ENCODE peak calls at places on chromosomes 5 and 9, in five cellular contexts. One of them, this sample, is unnamed.
A peak's percentile ranks its signal among the peaks of the same experiment; 100 is the strongest.

GRCh38 chr5:116546033-116546742 is 28.4 kb downstream of the SEMA6A start:
- DNase-seq in small intestine: peak; percentile 96
- DNase-seq in adipocyte: no peak
- DNase-seq in effector memory CD4-positive, alpha-beta T cell: no peak
- DNase-seq in ascending aorta: no peak
- DNase-seq in this sample: no peak

GRCh38 chr9:91207889-91208651 is 153.6 kb downstream of the AUH start:
- DNase-seq in small intestine: peak; percentile 81
- DNase-seq in adipocyte: peak; percentile 29
- DNase-seq in effector memory CD4-positive, alpha-beta T cell: no peak
- DNase-seq in ascending aorta: no peak
- DNase-seq in this sample: peak; percentile 94

GRCh38 chr5:42889311-42889933 is 77.7 kb upstream of the SELENOP start:
- DNase-seq in small intestine: peak; percentile 87
- DNase-seq in adipocyte: peak; percentile 91
- DNase-seq in effector memory CD4-positive, alpha-beta T cell: peak; percentile 39
- DNase-seq in ascending aorta: peak; percentile 89
- DNase-seq in this sample: peak; percentile 72

GRCh38 chr5:61030163-61030482 is 85.1 kb downstream of the NDUFAF2 start:
- DNase-seq in small intestine: no peak
- DNase-seq in adipocyte: peak; percentile 77
- DNase-seq in effector memory CD4-positive, alpha-beta T cell: no peak
- DNase-seq in ascending aorta: no peak
- DNase-seq in this sample: no peak

GRCh38 chr9:114908104-114908621 is 22.2 kb downstream of the TNFSF8 start:
- DNase-seq in small intestine: no peak
- DNase-seq in adipocyte: peak; percentile 71
- DNase-seq in effector memory CD4-positive, alpha-beta T cell: no peak
- DNase-seq in ascending aorta: no peak
- DNase-seq in this sample: no peak

GRCh38 chr5:131270809-131271208 is 7.0 kb downstream of the CDC42SE2 start:
- DNase-seq in small intestine: no peak
- DNase-seq in adipocyte: peak; percentile 62
- DNase-seq in effector memory CD4-positive, alpha-beta T cell: no peak
- DNase-seq in ascending aorta: no peak
- DNase-seq in this sample: no peak

GRCh38 chr5:84088996-84089395 is 295.7 kb downstream of the EDIL3 start:
- DNase-seq in small intestine: no peak
- DNase-seq in adipocyte: peak; percentile 29
- DNase-seq in effector memory CD4-positive, alpha-beta T cell: no peak
- DNase-seq in ascending aorta: no peak
- DNase-seq in this sample: peak; percentile 1

GRCh38 chr5:112012112-112012511 is 255.1 kb upstream of the NREP start:
- DNase-seq in small intestine: no peak
- DNase-seq in adipocyte: peak; percentile 78
- DNase-seq in effector memory CD4-positive, alpha-beta T cell: no peak
- DNase-seq in ascending aorta: no peak
- DNase-seq in this sample: no peak

GRCh38 chr9:124969401-124969800 is 28.5 kb upstream of the GOLGA1 start:
- DNase-seq in small intestine: no peak
- DNase-seq in adipocyte: peak; percentile 20
- DNase-seq in effector memory CD4-positive, alpha-beta T cell: no peak
- DNase-seq in ascending aorta: no peak
- DNase-seq in this sample: no peak

GRCh38 chr9:76624381-76625048 is 139.7 kb upstream of the PCA3 start:
- DNase-seq in small intestine: no peak
- DNase-seq in adipocyte: no peak
- DNase-seq in effector memory CD4-positive, alpha-beta T cell: no peak
- DNase-seq in ascending aorta: no peak
- DNase-seq in this sample: peak; percentile 29

GRCh38 chr5:176152191-176152932 is 85.9 kb upstream of the SIMC1 start:
- DNase-seq in small intestine: no peak
- DNase-seq in adipocyte: no peak
- DNase-seq in effector memory CD4-positive, alpha-beta T cell: no peak
- DNase-seq in ascending aorta: no peak
- DNase-seq in this sample: no peak

GRCh38 chr5:103587185-103587748 is 24.7 kb upstream of the NUDT12 start:
- DNase-seq in small intestine: no peak
- DNase-seq in adipocyte: peak; percentile 81
- DNase-seq in effector memory CD4-positive, alpha-beta T cell: no peak
- DNase-seq in ascending aorta: no peak
- DNase-seq in this sample: no peak

GRCh38 chr9:110936719-110937452 is 101.4 kb downstream of the LPAR1 start:
- DNase-seq in small intestine: no peak
- DNase-seq in adipocyte: peak; percentile 87
- DNase-seq in effector memory CD4-positive, alpha-beta T cell: no peak
- DNase-seq in ascending aorta: peak; percentile 66
- DNase-seq in this sample: no peak

GRCh38 chr9:76206821-76207220 is 187.4 kb downstream of the RFK start:
- DNase-seq in small intestine: no peak
- DNase-seq in adipocyte: no peak
- DNase-seq in effector memory CD4-positive, alpha-beta T cell: no peak
- DNase-seq in ascending aorta: no peak
- DNase-seq in this sample: no peak

GRCh38 chr9:94779693-94780290 is 53.3 kb downstream of the AOPEP start:
- DNase-seq in small intestine: no peak
- DNase-seq in adipocyte: no peak
- DNase-seq in effector memory CD4-positive, alpha-beta T cell: no peak
- DNase-seq in ascending aorta: no peak
- DNase-seq in this sample: no peak

GRCh38 chr9:14692536-14692917 is 705 bp downstream of the ZDHHC21 start:
- DNase-seq in small intestine: no peak
- DNase-seq in adipocyte: peak; percentile 43
- DNase-seq in effector memory CD4-positive, alpha-beta T cell: no peak
- DNase-seq in ascending aorta: no peak
- DNase-seq in this sample: peak; percentile 23

DNA sequence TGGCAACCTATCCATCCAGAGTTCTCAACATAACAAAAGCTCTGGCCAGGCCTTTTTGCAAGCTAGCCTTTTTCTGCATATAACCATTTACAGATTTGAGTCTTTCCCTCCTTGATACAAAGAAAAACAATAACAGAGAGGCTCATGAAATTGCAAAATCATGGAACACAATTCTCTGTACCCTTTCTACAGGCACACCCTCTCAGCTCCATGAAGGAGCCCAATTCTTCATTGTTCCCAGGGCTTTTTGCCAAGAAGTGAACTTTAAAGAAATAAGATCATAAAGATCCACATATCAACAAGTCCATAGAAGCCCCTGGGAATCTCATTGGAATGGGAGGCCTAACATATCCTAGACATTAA is 124.0 kb upstream of the SLIT3 start:
- DNase-seq in small intestine: no peak
- DNase-seq in adipocyte: peak; percentile 71
- DNase-seq in effector memory CD4-positive, alpha-beta T cell: no peak
- DNase-seq in ascending aorta: no peak
- DNase-seq in this sample: no peak
- H3K4me1 ChIP-seq in small intestine: no peaks in the 10 kb centered on the region
- H3K4me1 ChIP-seq in adipocyte: peaks cover 29% of the 10 kb centered on the region
- H3K4me1 ChIP-seq in effector memory CD4-positive, alpha-beta T cell: no peaks in the 10 kb centered on the region
- H3K4me1 ChIP-seq in ascending aorta: no peaks in the 10 kb centered on the region
- H3K4me1 ChIP-seq in this sample: no peaks in the 10 kb centered on the region

GRCh38 chr9:88197781-88198345 is 59.6 kb upstream of the SPATA31C2 start:
- DNase-seq in small intestine: no peak
- DNase-seq in adipocyte: peak; percentile 85
- DNase-seq in effector memory CD4-positive, alpha-beta T cell: no peak
- DNase-seq in ascending aorta: no peak
- DNase-seq in this sample: no peak
- H3K4me3 ChIP-seq in small intestine: no peak overlapping the region
- H3K4me3 ChIP-seq in adipocyte: peak overlapping the region; percentile 78
- H3K4me3 ChIP-seq in effector memory CD4-positive, alpha-beta T cell: no peak overlapping the region
- H3K4me3 ChIP-seq in ascending aorta: peak overlapping the region; percentile 53
- H3K4me3 ChIP-seq in this sample: no peak overlapping the region

GRCh38 chr5:140327589-140327988 is 18.8 kb downstream of the HBEGF start:
- DNase-seq in small intestine: no peak
- DNase-seq in adipocyte: peak; percentile 81
- DNase-seq in effector memory CD4-positive, alpha-beta T cell: no peak
- DNase-seq in ascending aorta: no peak
- DNase-seq in this sample: peak; percentile 25
- H3K4me1 ChIP-seq in small intestine: no peaks in the 10 kb centered on the region
- H3K4me1 ChIP-seq in adipocyte: peaks cover 27% of the 10 kb centered on the region
- H3K4me1 ChIP-seq in effector memory CD4-positive, alpha-beta T cell: no peaks in the 10 kb centered on the region
- H3K4me1 ChIP-seq in ascending aorta: peaks cover 21% of the 10 kb centered on the region
- H3K4me1 ChIP-seq in this sample: peaks cover 9% of the 10 kb centered on the region

GRCh38 chr9:27129221-27129620 is 20.2 kb downstream of the TEK start:
- DNase-seq in small intestine: no peak
- DNase-seq in adipocyte: no peak
- DNase-seq in effector memory CD4-positive, alpha-beta T cell: no peak
- DNase-seq in ascending aorta: no peak
- DNase-seq in this sample: no peak
- H3K4me3 ChIP-seq in small intestine: no peak overlapping the region
- H3K4me3 ChIP-seq in adipocyte: no peak overlapping the region
- H3K4me3 ChIP-seq in effector memory CD4-positive, alpha-beta T cell: no peak overlapping the region
- H3K4me3 ChIP-seq in ascending aorta: no peak overlapping the region
- H3K4me3 ChIP-seq in this sample: no peak overlapping the region

DNA sequence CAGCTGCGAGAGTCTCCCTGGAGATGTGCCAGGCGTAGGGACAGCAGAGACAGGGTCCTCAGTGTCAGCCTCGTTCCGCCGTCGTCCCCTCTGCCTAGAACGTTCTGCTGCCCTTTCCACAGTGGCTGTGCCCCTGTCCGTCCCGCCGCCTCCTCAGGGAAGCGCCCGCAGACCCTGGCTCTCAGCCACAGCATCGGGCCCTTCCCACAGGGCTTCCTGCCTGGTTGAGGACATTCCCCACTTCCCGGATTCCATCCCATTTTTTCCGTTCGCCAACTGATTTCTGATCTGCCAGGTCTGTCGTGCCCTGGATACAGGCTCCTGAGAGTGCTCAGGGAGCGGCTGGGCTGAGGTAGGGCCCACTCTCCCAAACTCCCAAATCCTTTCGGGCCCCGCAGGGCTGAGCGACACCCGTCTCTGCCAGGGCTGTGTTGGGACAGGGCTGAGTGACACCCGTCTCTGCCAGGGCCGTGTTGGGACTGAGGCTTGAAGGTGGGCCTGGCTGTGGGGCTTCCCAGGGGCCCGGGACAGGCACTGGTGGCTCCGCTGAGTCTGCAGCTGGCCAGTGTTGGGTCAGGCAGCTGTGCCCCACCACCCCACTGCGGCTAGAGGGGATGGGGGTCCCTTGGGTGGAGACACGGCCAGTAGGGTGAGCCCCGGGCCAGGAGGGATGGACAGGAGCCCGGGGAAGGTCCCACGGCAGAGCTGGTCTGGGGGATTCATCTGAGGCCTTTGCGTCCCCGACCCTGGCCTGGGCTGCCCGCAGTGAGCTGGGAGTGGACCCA is 15.9 kb downstream of the DNLZ start:
- DNase-seq in small intestine: no peak
- DNase-seq in adipocyte: no peak
- DNase-seq in effector memory CD4-positive, alpha-beta T cell: no peak
- DNase-seq in ascending aorta: no peak
- DNase-seq in this sample: no peak
- H3K4me1 ChIP-seq in small intestine: no peaks in the 10 kb centered on the region
- H3K4me1 ChIP-seq in adipocyte: peaks cover 22% of the 10 kb centered on the region
- H3K4me1 ChIP-seq in effector memory CD4-positive, alpha-beta T cell: peaks cover under 1% of the 10 kb centered on the region
- H3K4me1 ChIP-seq in ascending aorta: peaks cover 21% of the 10 kb centered on the region
- H3K4me1 ChIP-seq in this sample: no peaks in the 10 kb centered on the region

DNA sequence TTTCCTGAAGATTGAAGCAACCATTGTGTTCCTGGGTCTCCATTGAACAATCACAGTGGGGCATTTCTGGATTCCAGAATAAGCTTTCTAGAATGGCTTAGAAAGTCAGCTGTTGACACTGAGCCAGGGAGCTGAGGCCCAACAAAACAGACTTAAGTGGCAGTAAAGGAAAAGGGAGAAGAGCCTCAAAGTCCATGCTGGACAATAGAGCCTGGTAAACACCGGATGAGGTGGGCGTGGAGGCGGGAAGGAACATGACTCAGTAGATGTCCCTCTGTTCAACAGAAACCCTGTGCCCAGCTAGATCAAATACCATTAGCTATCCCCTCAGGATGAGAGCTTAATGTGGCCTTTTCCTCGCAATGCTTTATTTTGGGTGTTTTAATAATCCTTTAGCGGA is 14.7 kb downstream of the SPARC start:
- DNase-seq in small intestine: no peak
- DNase-seq in adipocyte: no peak
- DNase-seq in effector memory CD4-positive, alpha-beta T cell: no peak
- DNase-seq in ascending aorta: peak; percentile 84
- DNase-seq in this sample: no peak
- H3K4me3 ChIP-seq in small intestine: no peak overlapping the region
- H3K4me3 ChIP-seq in adipocyte: peak overlapping the region; percentile 20
- H3K4me3 ChIP-seq in effector memory CD4-positive, alpha-beta T cell: no peak overlapping the region
- H3K4me3 ChIP-seq in ascending aorta: peak overlapping the region; percentile 1
- H3K4me3 ChIP-seq in this sample: no peak overlapping the region

GRCh38 chr5:89280103-89281037 is 397.4 kb upstream of the MEF2C start:
- DNase-seq in small intestine: no peak
- DNase-seq in adipocyte: no peak
- DNase-seq in effector memory CD4-positive, alpha-beta T cell: no peak
- DNase-seq in ascending aorta: no peak
- DNase-seq in this sample: no peak

GRCh38 chr5:89281211-89281610 is 398.2 kb upstream of the MEF2C start:
- DNase-seq in small intestine: no peak
- DNase-seq in adipocyte: no peak
- DNase-seq in effector memory CD4-positive, alpha-beta T cell: no peak
- DNase-seq in ascending aorta: no peak
- DNase-seq in this sample: no peak

GRCh38 chr5:89277791-89278190 is 394.8 kb upstream of the MEF2C start:
- DNase-seq in small intestine: no peak
- DNase-seq in adipocyte: peak; percentile 41
- DNase-seq in effector memory CD4-positive, alpha-beta T cell: no peak
- DNase-seq in ascending aorta: no peak
- DNase-seq in this sample: no peak

GRCh38 chr5:89282038-89282831 is 399.3 kb upstream of the MEF2C start:
- DNase-seq in small intestine: no peak
- DNase-seq in adipocyte: no peak
- DNase-seq in effector memory CD4-positive, alpha-beta T cell: no peak
- DNase-seq in ascending aorta: no peak
- DNase-seq in this sample: no peak

DNA sequence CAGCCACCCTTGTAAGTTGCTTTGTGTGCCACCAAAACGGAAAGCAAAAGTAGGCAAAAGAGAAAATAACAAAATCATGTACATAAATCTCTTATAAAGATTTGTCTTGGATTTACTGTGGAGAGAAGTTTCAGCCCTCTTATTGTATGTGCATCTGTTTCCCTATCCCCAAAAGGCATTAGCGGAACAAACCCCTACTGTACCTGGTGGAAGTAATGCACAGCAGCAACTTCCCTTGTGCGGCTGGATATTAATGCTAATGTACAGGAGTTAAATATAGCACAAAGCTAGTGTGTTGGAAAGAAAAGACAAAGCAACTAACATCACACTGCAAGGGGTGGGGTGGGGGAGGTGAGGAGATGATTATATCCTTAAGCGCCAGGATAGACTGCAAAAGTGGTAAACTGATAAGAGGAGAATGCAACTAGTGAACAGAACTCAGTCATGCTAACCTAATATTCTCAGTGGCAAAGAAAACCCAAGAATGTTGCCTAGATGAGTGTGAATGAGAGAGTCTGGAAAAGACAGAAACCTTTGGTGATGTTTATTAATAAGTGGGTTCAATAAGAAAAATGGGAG is 396.6 kb upstream of the MEF2C start:
- DNase-seq in small intestine: no peak
- DNase-seq in adipocyte: no peak
- DNase-seq in effector memory CD4-positive, alpha-beta T cell: no peak
- DNase-seq in ascending aorta: no peak
- DNase-seq in this sample: no peak
- H3K4me1 ChIP-seq in small intestine: no peaks in the 10 kb centered on the region
- H3K4me1 ChIP-seq in adipocyte: peaks cover 5% of the 10 kb centered on the region
- H3K4me1 ChIP-seq in effector memory CD4-positive, alpha-beta T cell: no peaks in the 10 kb centered on the region
- H3K4me1 ChIP-seq in ascending aorta: peaks cover 16% of the 10 kb centered on the region
- H3K4me1 ChIP-seq in this sample: no peaks in the 10 kb centered on the region